ENCODE peak calls at places on chromosomes 11 and 22, in ten cellular contexts. U, L, V, R, H, B, Z, C, J and T are unnamed samples.

GRCh38 chr11:117600976-117601708 is 195.9 kb downstream of the DSCAML1 start:
- DNase-seq in U (no peak), L (no peak), V (no peak), R (no peak), H (no peak), B (no peak), Z (no peak), C (no peak), J (no peak), T (no peak)

GRCh38 chr22:27919943-27920755 is 1.1 kb upstream of the PITPNB start:
- DNase-seq in U (no peak), L (no peak), V (peak; percentile 86), R (no peak), H (peak; percentile 47), B (no peak), Z (peak; percentile 58), C (peak; percentile 66), J (no peak), T (peak; percentile 74)

GRCh38 chr22:39496131-39496838 is 5.8 kb upstream of the MIEF1 start:
- DNase-seq in U (peak; percentile 76), L (peak; percentile 75), V (peak; percentile 58), R (peak; percentile 56), H (peak; percentile 68), B (no peak), Z (peak; percentile 31), C (peak; percentile 75), J (no peak), T (no peak)

GRCh38 chr11:108871152-108871551 is 206.3 kb downstream of the DDX10 start:
- DNase-seq in U (no peak), L (peak; percentile 33), V (peak; percentile 72), R (no peak), H (peak; percentile 75), B (no peak), Z (peak; percentile 56), C (peak; percentile 82), J (peak; percentile 3), T (peak; percentile 15)

GRCh38 chr11:35143509-35144102 is 4.6 kb downstream of the CD44 start:
- DNase-seq in U (no peak), L (no peak), V (no peak), R (no peak), H (peak; percentile 65), B (no peak), Z (peak; percentile 46), C (no peak), J (no peak), T (no peak)

GRCh38 chr22:23363683-23364082 is 183.4 kb downstream of the BCR start:
- DNase-seq in U (no peak), L (no peak), V (no peak), R (no peak), H (no peak), B (no peak), Z (no peak), C (no peak), J (no peak), T (no peak)

GRCh38 chr11:74255741-74256369 is 55.6 kb downstream of the P4HA3 start:
- DNase-seq in U (peak; percentile 64), L (no peak), V (peak; percentile 73), R (peak; percentile 29), H (peak; percentile 63), B (peak; percentile 16), Z (peak; percentile 50), C (peak; percentile 79), J (no peak), T (peak; percentile 21)

GRCh38 chr11:1126935-1127663 is 30.7 kb upstream of the MUC5AC start:
- DNase-seq in U (no peak), L (no peak), V (no peak), R (no peak), H (no peak), B (no peak), Z (no peak), C (no peak), J (no peak), T (no peak)

DNA sequence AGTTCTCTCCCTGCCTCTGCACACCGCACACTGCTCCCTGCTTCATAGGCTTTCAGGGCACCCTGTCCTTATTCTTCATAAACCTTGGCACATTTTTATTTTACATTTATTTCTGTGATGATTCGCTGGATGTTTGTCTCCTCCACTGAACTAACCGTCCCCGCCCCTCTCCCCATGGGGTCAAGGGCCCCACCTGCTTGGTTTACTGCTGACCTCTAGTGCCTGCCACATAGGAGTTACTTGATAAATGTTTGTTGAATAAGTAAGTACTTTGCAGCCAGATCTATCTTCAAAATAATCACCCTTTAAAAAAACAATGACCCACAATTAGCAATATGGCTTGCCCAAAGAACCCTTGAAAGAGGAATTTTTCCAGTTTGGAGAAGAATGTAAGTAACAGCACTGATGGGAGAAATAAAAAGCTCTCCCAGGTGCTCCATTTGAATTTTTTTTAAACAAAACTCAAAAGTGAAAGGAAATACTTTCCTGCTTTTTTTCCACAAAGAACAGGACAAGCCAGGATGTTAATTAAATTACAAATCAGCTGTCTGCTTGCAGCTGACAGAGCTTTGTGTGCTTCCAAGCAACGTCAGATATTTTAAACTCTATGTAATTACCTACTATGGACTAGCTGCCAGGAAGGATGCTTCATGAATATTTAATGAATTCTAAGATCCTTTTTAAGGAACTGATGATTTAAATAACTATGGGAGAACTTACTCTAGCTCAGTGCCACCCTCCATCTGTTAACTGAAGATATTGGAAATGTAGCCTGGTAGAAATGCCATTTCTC is 1083.6 kb downstream of the DLG2 start:
- DNase-seq in U (no peak), L (no peak), V (no peak), R (no peak), H (no peak), B (no peak), Z (no peak), C (no peak), J (no peak), T (no peak)
- TF ChIP-seq CTCF in U (no peak), L (no peak), V (no peak), R (no peak), H (no peak), B (no peak), Z (no peak), C (no peak), J (no peak), T (no peak)

DNA sequence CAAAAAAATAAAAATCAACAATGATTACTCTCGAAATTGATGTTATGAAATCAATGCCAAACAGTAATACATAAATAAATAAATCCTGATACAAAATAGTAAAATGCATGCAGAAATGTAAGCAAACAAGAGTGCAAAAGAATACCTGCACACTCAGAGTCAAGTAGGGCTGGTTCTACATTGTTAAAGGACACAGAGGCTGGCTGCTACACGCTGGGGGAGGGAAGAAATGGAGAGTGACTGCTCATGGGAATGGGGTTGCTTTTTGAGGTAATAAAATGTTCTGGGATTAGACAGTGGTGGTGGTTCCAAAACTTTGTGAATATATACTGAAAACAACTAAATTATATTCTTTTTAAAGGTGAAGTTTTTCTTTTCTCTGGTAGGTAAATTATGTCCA is 32.1 kb downstream of the MAPK1 start:
- DNase-seq in U (no peak), L (no peak), V (no peak), R (no peak), H (no peak), B (no peak), Z (no peak), C (no peak), J (no peak), T (no peak)
- H3K4me3 ChIP-seq in U (no peak overlapping the region), L (no peak overlapping the region), V (no peak overlapping the region), R (no peak overlapping the region), H (no peak overlapping the region), B (no peak overlapping the region), Z (no peak overlapping the region), C (no peak overlapping the region), J (no peak overlapping the region), T (no peak overlapping the region)

GRCh38 chr11:31764186-31764730 is 46.9 kb downstream of the PAX6 start:
- DNase-seq in U (no peak), L (no peak), V (no peak), R (no peak), H (no peak), B (no peak), Z (no peak), C (no peak), J (no peak), T (no peak)

GRCh38 chr11:31767665-31768064 is 43.5 kb downstream of the PAX6 start:
- DNase-seq in U (no peak), L (no peak), V (no peak), R (no peak), H (no peak), B (no peak), Z (no peak), C (no peak), J (no peak), T (no peak)

GRCh38 chr11:31767066-31767465 is 44.1 kb downstream of the PAX6 start:
- DNase-seq in U (no peak), L (no peak), V (no peak), R (no peak), H (no peak), B (no peak), Z (no peak), C (no peak), J (no peak), T (no peak)

GRCh38 chr11:31763296-31763695 is 47.8 kb downstream of the PAX6 start:
- DNase-seq in U (no peak), L (no peak), V (no peak), R (no peak), H (no peak), B (no peak), Z (no peak), C (no peak), J (no peak), T (no peak)

DNA sequence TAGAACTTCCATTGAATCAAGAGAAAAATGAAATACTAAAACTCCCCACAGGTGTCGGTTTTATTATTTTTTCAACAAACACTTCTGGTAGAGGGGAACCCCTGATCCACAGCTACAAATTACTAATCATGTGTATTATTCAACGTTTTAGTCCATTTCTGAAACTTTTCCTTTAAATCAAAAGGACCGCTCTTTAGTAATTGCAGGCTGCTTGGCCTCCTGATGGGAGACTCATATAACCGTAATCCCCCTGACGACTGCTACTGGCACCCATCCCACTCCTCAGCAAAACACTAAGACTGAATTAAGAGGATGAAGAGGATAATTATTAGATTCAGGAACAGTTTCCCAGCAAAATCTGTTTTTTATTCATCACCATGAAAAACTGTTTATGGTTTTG is 46.4 kb downstream of the PAX6 start:
- DNase-seq in U (no peak), L (no peak), V (no peak), R (no peak), H (no peak), B (no peak), Z (no peak), C (no peak), J (no peak), T (no peak)
- TF ChIP-seq CTCF in U (no peak), L (no peak), V (no peak), R (no peak), H (no peak), B (no peak), Z (no peak), C (no peak), J (no peak), T (no peak)

DNA sequence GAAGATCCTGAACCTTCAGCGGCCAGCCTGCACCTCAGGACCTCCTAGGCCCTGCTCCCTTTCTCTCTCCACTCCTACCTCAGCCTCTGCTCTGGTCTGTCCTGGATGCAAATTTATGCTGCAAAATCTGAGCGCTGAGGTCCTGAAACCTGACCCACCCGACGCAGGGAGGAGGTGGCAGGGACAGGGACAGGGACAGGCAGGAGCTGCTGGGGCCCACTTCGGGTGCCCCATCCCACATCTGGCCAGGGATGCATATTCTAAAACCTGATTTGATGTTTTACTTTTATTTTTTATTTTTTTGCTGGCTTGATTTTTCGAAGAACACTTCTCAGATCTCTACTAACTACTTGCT is 571 bp upstream of the PVALB start:
- DNase-seq in U (no peak), L (no peak), V (no peak), R (no peak), H (no peak), B (no peak), Z (no peak), C (no peak), J (no peak), T (no peak)
- H3K4me3 ChIP-seq in U (no peak overlapping the region), L (no peak overlapping the region), V (no peak overlapping the region), R (no peak overlapping the region), H (no peak overlapping the region), B (no peak overlapping the region), Z (no peak overlapping the region), C (no peak overlapping the region), J (no peak overlapping the region), T (no peak overlapping the region)